ENCODE peak calls at places on chromosomes 1 and 21, in nine cellular contexts. One of them, this sample, is unnamed.

GRCh38 chr1:16146888-16147614 is 8.8 kb downstream of the EPHA2 start:
- DNase-seq in activated CD4-positive, alpha-beta T cell treated with anti-CD3 and anti-CD28 coated beads, Interleukin-2, amount 10 ng/mL, durations not matched to agents 7 days and 5 days: no peak
- DNase-seq in effector memory CD8-positive, alpha-beta T cell: no peak
- DNase-seq in EL: peak
- DNase-seq in choroid plexus epithelial cell: peak
- DNase-seq in dermis blood vessel endothelial cell: peak
- DNase-seq in activated naive CD4-positive, alpha-beta T cell: no peak
- DNase-seq in T-cell: no peak
- DNase-seq in left lung: no peak
- DNase-seq in this sample: no peak

GRCh38 chr1:76802094-76802493 is 65.2 kb upstream of the ST6GALNAC5 start:
- DNase-seq in activated CD4-positive, alpha-beta T cell treated with anti-CD3 and anti-CD28 coated beads, Interleukin-2, amount 10 ng/mL, durations not matched to agents 7 days and 5 days: no peak
- DNase-seq in effector memory CD8-positive, alpha-beta T cell: no peak
- DNase-seq in EL: no peak
- DNase-seq in choroid plexus epithelial cell: no peak
- DNase-seq in dermis blood vessel endothelial cell: no peak
- DNase-seq in activated naive CD4-positive, alpha-beta T cell: no peak
- DNase-seq in T-cell: no peak
- DNase-seq in left lung: no peak
- DNase-seq in this sample: no peak

GRCh38 chr1:182059936-182060335 is 1.6 kb downstream of the ZNF648 start:
- DNase-seq in activated CD4-positive, alpha-beta T cell treated with anti-CD3 and anti-CD28 coated beads, Interleukin-2, amount 10 ng/mL, durations not matched to agents 7 days and 5 days: no peak
- DNase-seq in effector memory CD8-positive, alpha-beta T cell: no peak
- DNase-seq in EL: no peak
- DNase-seq in choroid plexus epithelial cell: no peak
- DNase-seq in dermis blood vessel endothelial cell: no peak
- DNase-seq in activated naive CD4-positive, alpha-beta T cell: no peak
- DNase-seq in T-cell: no peak
- DNase-seq in left lung: no peak
- DNase-seq in this sample: no peak

GRCh38 chr1:33338495-33339211 is 17.8 kb upstream of the A3GALT2 start:
- DNase-seq in activated CD4-positive, alpha-beta T cell treated with anti-CD3 and anti-CD28 coated beads, Interleukin-2, amount 10 ng/mL, durations not matched to agents 7 days and 5 days: no peak
- DNase-seq in effector memory CD8-positive, alpha-beta T cell: no peak
- DNase-seq in EL: peak
- DNase-seq in choroid plexus epithelial cell: peak
- DNase-seq in dermis blood vessel endothelial cell: peak
- DNase-seq in activated naive CD4-positive, alpha-beta T cell: no peak
- DNase-seq in T-cell: no peak
- DNase-seq in left lung: peak
- DNase-seq in this sample: no peak

GRCh38 chr21:37868896-37869295 is 47.4 kb downstream of the KCNJ6 start:
- DNase-seq in activated CD4-positive, alpha-beta T cell treated with anti-CD3 and anti-CD28 coated beads, Interleukin-2, amount 10 ng/mL, durations not matched to agents 7 days and 5 days: no peak
- DNase-seq in effector memory CD8-positive, alpha-beta T cell: no peak
- DNase-seq in EL: peak
- DNase-seq in choroid plexus epithelial cell: no peak
- DNase-seq in dermis blood vessel endothelial cell: no peak
- DNase-seq in activated naive CD4-positive, alpha-beta T cell: no peak
- DNase-seq in T-cell: no peak
- DNase-seq in left lung: no peak
- DNase-seq in this sample: no peak

GRCh38 chr1:229228522-229228921 is 42.4 kb upstream of the RAB4A start:
- DNase-seq in activated CD4-positive, alpha-beta T cell treated with anti-CD3 and anti-CD28 coated beads, Interleukin-2, amount 10 ng/mL, durations not matched to agents 7 days and 5 days: no peak
- DNase-seq in effector memory CD8-positive, alpha-beta T cell: no peak
- DNase-seq in EL: no peak
- DNase-seq in choroid plexus epithelial cell: no peak
- DNase-seq in dermis blood vessel endothelial cell: no peak
- DNase-seq in activated naive CD4-positive, alpha-beta T cell: no peak
- DNase-seq in T-cell: no peak
- DNase-seq in left lung: no peak
- DNase-seq in this sample: no peak

GRCh38 chr1:944341-945325 is 14.4 kb downstream of the NOC2L start:
- DNase-seq in activated CD4-positive, alpha-beta T cell treated with anti-CD3 and anti-CD28 coated beads, Interleukin-2, amount 10 ng/mL, durations not matched to agents 7 days and 5 days: no peak
- DNase-seq in effector memory CD8-positive, alpha-beta T cell: no peak
- DNase-seq in EL: no peak
- DNase-seq in choroid plexus epithelial cell: peak
- DNase-seq in dermis blood vessel endothelial cell: no peak
- DNase-seq in activated naive CD4-positive, alpha-beta T cell: no peak
- DNase-seq in T-cell: no peak
- DNase-seq in left lung: peak
- DNase-seq in this sample: no peak

GRCh38 chr1:200296091-200296661 is 113.7 kb downstream of the ZNF281 start:
- DNase-seq in activated CD4-positive, alpha-beta T cell treated with anti-CD3 and anti-CD28 coated beads, Interleukin-2, amount 10 ng/mL, durations not matched to agents 7 days and 5 days: no peak
- DNase-seq in effector memory CD8-positive, alpha-beta T cell: no peak
- DNase-seq in EL: no peak
- DNase-seq in choroid plexus epithelial cell: no peak
- DNase-seq in dermis blood vessel endothelial cell: no peak
- DNase-seq in activated naive CD4-positive, alpha-beta T cell: no peak
- DNase-seq in T-cell: no peak
- DNase-seq in left lung: no peak
- DNase-seq in this sample: no peak

GRCh38 chr1:24929091-24929875 is 793 bp downstream of the RUNX3 start:
- DNase-seq in activated CD4-positive, alpha-beta T cell treated with anti-CD3 and anti-CD28 coated beads, Interleukin-2, amount 10 ng/mL, durations not matched to agents 7 days and 5 days: peak
- DNase-seq in effector memory CD8-positive, alpha-beta T cell: peak
- DNase-seq in EL: peak
- DNase-seq in choroid plexus epithelial cell: no peak
- DNase-seq in dermis blood vessel endothelial cell: peak
- DNase-seq in activated naive CD4-positive, alpha-beta T cell: peak
- DNase-seq in T-cell: peak
- DNase-seq in left lung: no peak
- DNase-seq in this sample: peak

GRCh38 chr1:10433790-10434189 is 3.6 kb downstream of the CENPS start:
- DNase-seq in activated CD4-positive, alpha-beta T cell treated with anti-CD3 and anti-CD28 coated beads, Interleukin-2, amount 10 ng/mL, durations not matched to agents 7 days and 5 days: no peak
- DNase-seq in effector memory CD8-positive, alpha-beta T cell: no peak
- DNase-seq in EL: no peak
- DNase-seq in choroid plexus epithelial cell: no peak
- DNase-seq in dermis blood vessel endothelial cell: no peak
- DNase-seq in activated naive CD4-positive, alpha-beta T cell: no peak
- DNase-seq in T-cell: no peak
- DNase-seq in left lung: no peak
- DNase-seq in this sample: no peak

GRCh38 chr1:159141584-159142518 is 29.6 kb upstream of the CADM3 start:
- DNase-seq in activated CD4-positive, alpha-beta T cell treated with anti-CD3 and anti-CD28 coated beads, Interleukin-2, amount 10 ng/mL, durations not matched to agents 7 days and 5 days: no peak
- DNase-seq in effector memory CD8-positive, alpha-beta T cell: no peak
- DNase-seq in EL: peak
- DNase-seq in choroid plexus epithelial cell: peak
- DNase-seq in dermis blood vessel endothelial cell: peak
- DNase-seq in activated naive CD4-positive, alpha-beta T cell: no peak
- DNase-seq in T-cell: no peak
- DNase-seq in left lung: no peak
- DNase-seq in this sample: no peak

This sample was measured in effector CD8-positive, alpha-beta T cell.